ENCODE peak calls at places on chromosomes 4 and X, in eight cellular contexts. One of them, this sample, is unnamed.

GRCh38 chrX:115147220-115147619 is 42.0 kb upstream of the RBMXL3 start:
- DNase-seq in RWPE1: peak
- DNase-seq in central memory CD4-positive, alpha-beta T cell: no peak
- DNase-seq in sciatic nerve: no peak
- DNase-seq in small intestine: no peak
- DNase-seq in astrocyte: peak
- DNase-seq in LoVo: peak
- DNase-seq in mesendoderm: peak
- DNase-seq in this sample: no peak

GRCh38 chr4:8639777-8640720 is 47.5 kb downstream of the CPZ start:
- DNase-seq in RWPE1: no peak
- DNase-seq in central memory CD4-positive, alpha-beta T cell: no peak
- DNase-seq in sciatic nerve: peak
- DNase-seq in small intestine: no peak
- DNase-seq in astrocyte: no peak
- DNase-seq in LoVo: no peak
- DNase-seq in mesendoderm: no peak
- DNase-seq in this sample: no peak

GRCh38 chrX:7158468-7158990 is 10.6 kb upstream of the PUDP start:
- DNase-seq in RWPE1: no peak
- DNase-seq in central memory CD4-positive, alpha-beta T cell: no peak
- DNase-seq in sciatic nerve: no peak
- DNase-seq in small intestine: no peak
- DNase-seq in astrocyte: no peak
- DNase-seq in LoVo: no peak
- DNase-seq in mesendoderm: peak
- DNase-seq in this sample: no peak

GRCh38 chr4:2449051-2449450 is 19.9 kb upstream of the RNF4 start:
- DNase-seq in RWPE1: no peak
- DNase-seq in central memory CD4-positive, alpha-beta T cell: no peak
- DNase-seq in sciatic nerve: no peak
- DNase-seq in small intestine: no peak
- DNase-seq in astrocyte: no peak
- DNase-seq in LoVo: no peak
- DNase-seq in mesendoderm: no peak
- DNase-seq in this sample: no peak

GRCh38 chr4:95161781-95162469 is 386.8 kb downstream of the UNC5C start:
- DNase-seq in RWPE1: no peak
- DNase-seq in central memory CD4-positive, alpha-beta T cell: no peak
- DNase-seq in sciatic nerve: no peak
- DNase-seq in small intestine: no peak
- DNase-seq in astrocyte: no peak
- DNase-seq in LoVo: no peak
- DNase-seq in mesendoderm: peak
- DNase-seq in this sample: no peak

GRCh38 chrX:136147966-136148365 is 633 bp downstream of the FHL1 start:
- DNase-seq in RWPE1: no peak
- DNase-seq in central memory CD4-positive, alpha-beta T cell: no peak
- DNase-seq in sciatic nerve: no peak
- DNase-seq in small intestine: no peak
- DNase-seq in astrocyte: no peak
- DNase-seq in LoVo: no peak
- DNase-seq in mesendoderm: no peak
- DNase-seq in this sample: no peak

GRCh38 chr4:141971854-141972253 is 335.5 kb downstream of the IL15 start:
- DNase-seq in RWPE1: no peak
- DNase-seq in central memory CD4-positive, alpha-beta T cell: no peak
- DNase-seq in sciatic nerve: no peak
- DNase-seq in small intestine: no peak
- DNase-seq in astrocyte: no peak
- DNase-seq in LoVo: no peak
- DNase-seq in mesendoderm: no peak
- DNase-seq in this sample: no peak

GRCh38 chr4:157151711-157152110 is 68.8 kb upstream of the GRIA2 start:
- DNase-seq in RWPE1: no peak
- DNase-seq in central memory CD4-positive, alpha-beta T cell: no peak
- DNase-seq in sciatic nerve: no peak
- DNase-seq in small intestine: no peak
- DNase-seq in astrocyte: no peak
- DNase-seq in LoVo: no peak
- DNase-seq in mesendoderm: no peak
- DNase-seq in this sample: peak

GRCh38 chr4:147755567-147756295 is 23.8 kb downstream of the ARHGAP10 start:
- DNase-seq in RWPE1: no peak
- DNase-seq in central memory CD4-positive, alpha-beta T cell: no peak
- DNase-seq in sciatic nerve: no peak
- DNase-seq in small intestine: peak
- DNase-seq in astrocyte: peak
- DNase-seq in LoVo: no peak
- DNase-seq in mesendoderm: no peak
- DNase-seq in this sample: no peak

GRCh38 chr4:151541438-151542071 is 132.6 kb downstream of the FHIP1A start:
- DNase-seq in RWPE1: peak
- DNase-seq in central memory CD4-positive, alpha-beta T cell: no peak
- DNase-seq in sciatic nerve: no peak
- DNase-seq in small intestine: no peak
- DNase-seq in astrocyte: peak
- DNase-seq in LoVo: peak
- DNase-seq in mesendoderm: peak
- DNase-seq in this sample: peak

GRCh38 chrX:69133561-69134542 is 31.4 kb downstream of the PJA1 start:
- DNase-seq in RWPE1: peak
- DNase-seq in central memory CD4-positive, alpha-beta T cell: no peak
- DNase-seq in sciatic nerve: no peak
- DNase-seq in small intestine: peak
- DNase-seq in astrocyte: peak
- DNase-seq in LoVo: peak
- DNase-seq in mesendoderm: peak
- DNase-seq in this sample: no peak

GRCh38 chrX:72568406-72569092 is 4.1 kb downstream of the HDAC8 start:
- DNase-seq in RWPE1: no peak
- DNase-seq in central memory CD4-positive, alpha-beta T cell: no peak
- DNase-seq in sciatic nerve: no peak
- DNase-seq in small intestine: no peak
- DNase-seq in astrocyte: peak
- DNase-seq in LoVo: no peak
- DNase-seq in mesendoderm: no peak
- DNase-seq in this sample: no peak

GRCh38 chrX:109672239-109672638 is 47.3 kb upstream of the KCNE5 start:
- DNase-seq in RWPE1: no peak
- DNase-seq in central memory CD4-positive, alpha-beta T cell: no peak
- DNase-seq in sciatic nerve: no peak
- DNase-seq in small intestine: no peak
- DNase-seq in astrocyte: peak
- DNase-seq in LoVo: no peak
- DNase-seq in mesendoderm: no peak
- DNase-seq in this sample: no peak

GRCh38 chr4:67915400-67915966 is 31.7 kb upstream of the TMPRSS11D start:
- DNase-seq in RWPE1: no peak
- DNase-seq in central memory CD4-positive, alpha-beta T cell: no peak
- DNase-seq in sciatic nerve: no peak
- DNase-seq in small intestine: no peak
- DNase-seq in astrocyte: no peak
- DNase-seq in LoVo: no peak
- DNase-seq in mesendoderm: no peak
- DNase-seq in this sample: no peak

GRCh38 chr4:10762541-10762940 is 78.0 kb upstream of the CLNK start:
- DNase-seq in RWPE1: no peak
- DNase-seq in central memory CD4-positive, alpha-beta T cell: no peak
- DNase-seq in sciatic nerve: no peak
- DNase-seq in small intestine: no peak
- DNase-seq in astrocyte: peak
- DNase-seq in LoVo: no peak
- DNase-seq in mesendoderm: peak
- DNase-seq in this sample: no peak

GRCh38 chrX:11190745-11191510 is 79.8 kb downstream of the HCCS start:
- DNase-seq in RWPE1: peak
- DNase-seq in central memory CD4-positive, alpha-beta T cell: no peak
- DNase-seq in sciatic nerve: no peak
- DNase-seq in small intestine: peak
- DNase-seq in astrocyte: no peak
- DNase-seq in LoVo: no peak
- DNase-seq in mesendoderm: no peak
- DNase-seq in this sample: no peak

GRCh38 chrX:40104649-40105015 is 6.9 kb upstream of the BCOR start:
- DNase-seq in RWPE1: no peak
- DNase-seq in central memory CD4-positive, alpha-beta T cell: no peak
- DNase-seq in sciatic nerve: no peak
- DNase-seq in small intestine: peak
- DNase-seq in astrocyte: no peak
- DNase-seq in LoVo: no peak
- DNase-seq in mesendoderm: peak
- DNase-seq in this sample: no peak

GRCh38 chr4:112361181-112361791 is 64.1 kb downstream of the ALPK1 start:
- DNase-seq in RWPE1: no peak
- DNase-seq in central memory CD4-positive, alpha-beta T cell: no peak
- DNase-seq in sciatic nerve: no peak
- DNase-seq in small intestine: peak
- DNase-seq in astrocyte: peak
- DNase-seq in LoVo: peak
- DNase-seq in mesendoderm: peak
- DNase-seq in this sample: no peak

GRCh38 chr4:6556263-6556662 is 18.7 kb upstream of the MAN2B2 start:
- DNase-seq in RWPE1: no peak
- DNase-seq in central memory CD4-positive, alpha-beta T cell: no peak
- DNase-seq in sciatic nerve: no peak
- DNase-seq in small intestine: no peak
- DNase-seq in astrocyte: no peak
- DNase-seq in LoVo: no peak
- DNase-seq in mesendoderm: no peak
- DNase-seq in this sample: peak

GRCh38 chr4:7806080-7806630 is 133.5 kb downstream of the AFAP1 start:
- DNase-seq in RWPE1: no peak
- DNase-seq in central memory CD4-positive, alpha-beta T cell: no peak
- DNase-seq in sciatic nerve: peak
- DNase-seq in small intestine: no peak
- DNase-seq in astrocyte: peak
- DNase-seq in LoVo: no peak
- DNase-seq in mesendoderm: no peak
- DNase-seq in this sample: no peak

GRCh38 chr4:34323549-34324325 is 1920.6 kb downstream of the ARAP2 start:
- DNase-seq in RWPE1: no peak
- DNase-seq in central memory CD4-positive, alpha-beta T cell: no peak
- DNase-seq in sciatic nerve: no peak
- DNase-seq in small intestine: no peak
- DNase-seq in astrocyte: no peak
- DNase-seq in LoVo: no peak
- DNase-seq in mesendoderm: peak
- DNase-seq in this sample: no peak

GRCh38 chr4:5814421-5814820 is 78.5 kb downstream of the CRMP1 start:
- DNase-seq in RWPE1: no peak
- DNase-seq in central memory CD4-positive, alpha-beta T cell: no peak
- DNase-seq in sciatic nerve: no peak
- DNase-seq in small intestine: no peak
- DNase-seq in astrocyte: no peak
- DNase-seq in LoVo: no peak
- DNase-seq in mesendoderm: no peak
- DNase-seq in this sample: no peak

This sample was measured in epithelial cell of prostate.